ENCODE peak calls at places on chromosome 10, in four cellular contexts. T, D, O and J are unnamed samples.

GRCh38 chr10:96124230-96125141 is 5.6 kb upstream of the ZNF518A start:
- DNase-seq in T (peak), D (peak), O (no peak), J (peak)

GRCh38 chr10:84341983-84342382 is 13.6 kb downstream of the CCSER2 start:
- DNase-seq in O (no peak), T (no peak), D (no peak), J (no peak)

GRCh38 chr10:130963052-130963393 is 348.5 kb downstream of the TCERG1L start:
- DNase-seq in T (no peak), D (no peak), O (no peak), J (no peak)

GRCh38 chr10:86520871-86521619 is 547 bp downstream of the WAPL start:
- DNase-seq in D (peak), O (peak), T (peak), J (no peak)

GRCh38 chr10:72334832-72335393 is 19.8 kb downstream of the DNAJB12 start:
- DNase-seq in D (no peak), O (peak), T (no peak), J (peak)

GRCh38 chr10:64096941-64097340 is 575.7 kb downstream of the REEP3 start:
- DNase-seq in T (no peak), D (no peak), O (no peak), J (no peak)

GRCh38 chr10:8060010-8060703 is 5.7 kb downstream of the GATA3 start:
- DNase-seq in D (no peak), O (peak), T (no peak), J (peak)

GRCh38 chr10:15735766-15736165 is 16.0 kb upstream of the ITGA8 start:
- DNase-seq in O (no peak), T (no peak), D (no peak), J (no peak)

GRCh38 chr10:91880310-91880709 is 29.0 kb downstream of the FGFBP3 start:
- DNase-seq in O (no peak), T (peak), D (no peak), J (no peak)